ENCODE peak calls at places on chromosomes 16 and 17, in four cellular contexts. I, X, Y and L are unnamed samples.
A peak's percentile ranks its signal among the peaks of the same experiment; 100 is the strongest.

GRCh38 chr17:404703-405102 is 52.1 kb upstream of the RPH3AL start:
- DNase-seq in X (no peak), Y (no peak), I (no peak), L (no peak)

GRCh38 chr16:89359296-89360147 is 130.8 kb downstream of the ANKRD11 start:
- DNase-seq in X (no peak), Y (no peak), I (no peak), L (no peak)

GRCh38 chr17:1179635-1180433 is at the start of gene ABR:
- DNase-seq in Y (peak; percentile 83), I (peak; percentile 90), X (peak; percentile 51), L (peak; percentile 50)

GRCh38 chr17:34990921-34991365 is 10.6 kb downstream of the LIG3 start:
- DNase-seq in I (no peak), X (peak; percentile 90), Y (no peak), L (peak; percentile 81)

GRCh38 chr17:80782536-80783427 is 208.9 kb upstream of the CHMP6 start:
- DNase-seq in X (no peak), I (no peak), Y (peak; percentile 90), L (no peak)

GRCh38 chr17:77312061-77312684 is 171.4 kb downstream of the SEC14L1 start:
- DNase-seq in X (no peak), I (peak; percentile 71), Y (peak; percentile 58), L (no peak)

GRCh38 chr17:63550816-63551639 is 751 bp downstream of the DCAF7 start:
- DNase-seq in X (peak; percentile 19), I (no peak), Y (no peak), L (no peak)

GRCh38 chr17:71502443-71502842 is 618.4 kb upstream of the SOX9 start:
- DNase-seq in I (no peak), X (no peak), Y (no peak), L (no peak)

GRCh38 chr17:8227238-8227581 is 16.8 kb upstream of the AURKB start:
- DNase-seq in Y (no peak), I (no peak), X (no peak), L (no peak)

GRCh38 chr17:61323015-61323379 is 76.6 kb upstream of the TBX2 start:
- DNase-seq in X (no peak), I (no peak), Y (no peak), L (no peak)

GRCh38 chr16:15739940-15740339 is 89.9 kb downstream of the NDE1 start:
- DNase-seq in I (no peak), X (no peak), Y (no peak), L (no peak)

GRCh38 chr16:1764971-1765370 is 6.4 kb downstream of the NME3 start:
- DNase-seq in I (no peak), Y (no peak), X (no peak), L (no peak)

GRCh38 chr17:28177351-28177750 is 134.9 kb downstream of the NLK start:
- DNase-seq in X (no peak), I (no peak), Y (no peak), L (no peak)

GRCh38 chr17:82804442-82805191 is 35.2 kb downstream of the ZNF750 start:
- DNase-seq in X (peak; percentile 81), Y (peak; percentile 95), I (no peak), L (peak; percentile 61)

GRCh38 chr16:48911700-48912099 is 301.7 kb upstream of the N4BP1 start:
- DNase-seq in Y (no peak), X (no peak), I (no peak), L (no peak)

GRCh38 chr16:71883193-71883848 is 661 bp downstream of the ZNF821 start:
- DNase-seq in X (no peak), I (peak; percentile 91), Y (peak; percentile 77), L (peak; percentile 29)

GRCh38 chr17:74711058-74711824 is 1.5 kb downstream of the CD300LF start:
- DNase-seq in X (no peak), Y (no peak), I (peak; percentile 58), L (no peak)
- H3K4me3 ChIP-seq in X (peak overlapping the region; percentile 6), Y (no peak overlapping the region), I (no peak overlapping the region), L (no peak overlapping the region)

DNA sequence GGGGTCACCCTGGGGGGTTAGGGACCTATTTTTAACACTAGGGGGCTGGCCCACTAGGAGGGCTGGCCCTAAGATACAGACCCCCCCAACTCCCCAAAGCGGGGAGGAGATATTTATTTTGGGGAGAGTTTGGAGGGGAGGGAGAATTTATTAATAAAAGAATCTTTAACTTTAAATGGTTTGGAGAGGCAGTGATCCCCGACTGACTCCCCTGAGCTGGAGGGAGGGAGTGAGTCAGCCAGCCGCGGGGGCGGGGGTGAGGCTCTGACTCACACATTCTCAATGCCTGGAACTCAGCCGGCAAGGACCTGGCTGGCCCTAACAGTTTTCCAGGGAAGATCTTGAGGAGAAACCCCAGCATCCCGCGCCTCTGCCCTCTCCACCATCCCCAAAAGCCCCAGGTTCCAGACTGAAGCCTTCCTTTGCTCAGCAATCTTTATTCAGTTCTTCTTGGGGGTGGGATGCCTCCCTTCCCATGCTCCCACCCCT is 1.5 kb downstream of the HCFC1R1 start:
- DNase-seq in X (peak; percentile 91), I (peak; percentile 87), Y (peak; percentile 96), L (peak; percentile 86)
- TF ChIP-seq POLR2AphosphoS5 in X (peak; percentile 36), I (peak; percentile 55), Y (peak; percentile 52), L (peak; percentile 82)

GRCh38 chr16:74637742-74638453 is 28.8 kb downstream of the RFWD3 start:
- DNase-seq in Y (no peak), X (no peak), I (no peak), L (no peak)

DNA sequence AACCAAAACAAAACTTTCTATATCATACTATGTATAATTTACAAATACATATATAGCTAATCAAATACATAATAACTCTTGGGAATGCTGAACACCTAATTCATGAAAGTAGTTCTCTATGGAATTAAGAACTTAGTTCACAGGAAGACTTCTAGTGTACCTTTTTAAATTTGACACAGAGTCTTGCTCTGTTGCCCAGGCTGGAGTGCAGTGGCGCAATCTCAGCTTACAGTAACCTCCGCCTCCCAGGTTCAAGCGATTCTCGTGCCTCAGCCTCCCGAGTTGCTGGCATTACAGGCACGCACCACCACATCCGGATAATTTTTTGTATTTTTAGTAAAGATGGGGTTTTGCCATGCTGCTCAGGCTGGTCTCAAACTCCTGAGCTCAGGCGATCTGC is 24.7 kb downstream of the RFWD3 start:
- DNase-seq in X (no peak), I (no peak), Y (no peak), L (no peak)
- H3K27ac ChIP-seq in X (no peak overlapping the region), I (no peak overlapping the region), Y (no peak overlapping the region), L (no peak overlapping the region)

DNA sequence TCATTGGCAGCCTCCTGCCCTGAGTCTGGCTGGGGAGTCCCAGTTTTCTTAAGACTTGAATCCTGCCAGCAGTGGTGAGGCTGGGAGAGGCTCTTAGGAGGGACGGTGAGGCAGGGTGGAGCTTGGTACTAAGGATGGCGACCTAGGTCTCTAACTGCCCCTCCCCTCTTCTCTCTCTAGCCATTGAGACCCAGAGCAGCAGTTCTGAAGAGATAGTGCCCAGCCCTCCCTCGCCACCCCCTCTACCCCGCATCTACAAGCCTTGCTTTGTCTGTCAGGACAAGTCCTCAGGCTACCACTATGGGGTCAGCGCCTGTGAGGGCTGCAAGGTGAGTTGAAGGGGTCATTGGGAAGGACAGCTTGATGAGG is 16.4 kb downstream of the GJD3 start:
- DNase-seq in I (peak; percentile 73), X (no peak), Y (no peak), L (no peak)
- H3K4me3 ChIP-seq in I (peak overlapping the region; percentile 5), X (no peak overlapping the region), Y (no peak overlapping the region), L (no peak overlapping the region)

GRCh38 chr17:17051791-17052461 is 9.7 kb downstream of the MPRIP start:
- DNase-seq in Y (peak; percentile 48), I (peak; percentile 78), X (peak; percentile 43), L (no peak)

GRCh38 chr17:17052462-17053221 is 10.4 kb downstream of the MPRIP start:
- DNase-seq in X (peak; percentile 54), Y (peak; percentile 52), I (peak; percentile 72), L (no peak)

GRCh38 chr17:17053446-17054379 is 11.5 kb downstream of the MPRIP start:
- DNase-seq in I (no peak), X (peak; percentile 21), Y (peak; percentile 53), L (no peak)

GRCh38 chr17:17050346-17051345 is 8.4 kb downstream of the MPRIP start:
- DNase-seq in Y (peak; percentile 51), I (no peak), X (peak; percentile 19), L (no peak)

GRCh38 chr17:17051380-17051779 is 9.1 kb downstream of the MPRIP start:
- DNase-seq in Y (no peak), I (no peak), X (peak; percentile 14), L (no peak)
- TF ChIP-seq POLR2AphosphoS5 in Y (no peak), I (no peak), X (no peak), L (no peak)

GRCh38 chr16:7487896-7488295 is 155.3 kb downstream of the RBFOX1 start:
- DNase-seq in Y (no peak), X (no peak), I (no peak), L (no peak)
- H3K27ac ChIP-seq in Y (no peak overlapping the region), X (no peak overlapping the region), I (no peak overlapping the region), L (no peak overlapping the region)